ENCODE peak calls at places on chromosomes 12 and 14, in four cellular contexts. N is Peyer's patch, C is DND-41, S is cardiac muscle cell. J is an unnamed sample.

GRCh38 chr12:95642583-95642982 is 91.3 kb upstream of the USP44 start:
- DNase-seq in N (no peak), C (peak; percentile 46), S (no peak), J (no peak)

GRCh38 chr12:46360908-46361666 is 11.5 kb downstream of the SLC38A2 start:
- DNase-seq in N (no peak), C (no peak), S (peak; percentile 43), J (no peak)

GRCh38 chr14:79586401-79586800 is 624.9 kb downstream of the DIO2 start:
- DNase-seq in N (no peak), C (no peak), S (no peak), J (no peak)

GRCh38 chr12:115984607-115985006 is 292.9 kb downstream of the MED13L start:
- DNase-seq in N (no peak), C (no peak), S (no peak), J (no peak)

GRCh38 chr14:22099942-22100763 is 426.5 kb upstream of the OR4E1 start:
- DNase-seq in N (peak; percentile 72), C (peak; percentile 70), S (peak; percentile 75), J (peak; percentile 52)

GRCh38 chr14:103128631-103129300 is 5.5 kb downstream of the TNFAIP2 start:
- DNase-seq in N (no peak), C (no peak), S (no peak), J (no peak)

GRCh38 chr14:57209561-57209960 is 59.1 kb downstream of the EXOC5 start:
- DNase-seq in N (no peak), C (no peak), S (peak; percentile 22), J (no peak)

GRCh38 chr12:26749781-26750180 is 83.2 kb downstream of the ITPR2 start:
- DNase-seq in N (no peak), C (no peak), S (no peak), J (no peak)

GRCh38 chr12:13941258-13942249 is 39.8 kb downstream of the GRIN2B start:
- DNase-seq in N (peak; percentile 84), C (peak; percentile 10), S (peak; percentile 48), J (peak; percentile 84)

GRCh38 chr14:102076793-102077759 is 9.8 kb downstream of the HSP90AA1 start:
- DNase-seq in N (no peak), C (peak; percentile 18), S (no peak), J (no peak)

GRCh38 chr12:45355750-45356149 is 139.9 kb downstream of the ANO6 start:
- DNase-seq in N (no peak), C (no peak), S (no peak), J (no peak)

GRCh38 chr14:70139384-70139783 is 49.4 kb downstream of the SLC8A3 start:
- DNase-seq in N (no peak), C (no peak), S (no peak), J (no peak)

GRCh38 chr14:102539544-102540309 is 30.2 kb upstream of the ANKRD9 start:
- DNase-seq in N (no peak), C (no peak), S (peak; percentile 98), J (no peak)

GRCh38 chr12:3145546-3146310 is 68.5 kb downstream of the TSPAN9 start:
- DNase-seq in N (no peak), C (no peak), S (no peak), J (no peak)

GRCh38 chr14:87152701-87153100 is 840.3 kb downstream of the GALC start:
- DNase-seq in N (no peak), C (no peak), S (no peak), J (no peak)

GRCh38 chr14:58082491-58083098 is 69.4 kb downstream of the ARMH4 start:
- DNase-seq in N (no peak), C (no peak), S (peak; percentile 84), J (no peak)

GRCh38 chr12:132398386-132398991 is 69.1 kb upstream of the GALNT9 start:
- DNase-seq in N (peak; percentile 37), C (no peak), S (no peak), J (no peak)

GRCh38 chr14:104686624-104687517 is 2.5 kb upstream of the INF2 start:
- DNase-seq in N (peak; percentile 71), C (peak; percentile 58), S (no peak), J (peak; percentile 70)

GRCh38 chr14:53306926-53307325 is 153.8 kb upstream of the DDHD1 start:
- DNase-seq in N (no peak), C (no peak), S (peak; percentile 44), J (no peak)

GRCh38 chr12:47837190-47838171 is 17.8 kb upstream of the HDAC7 start:
- DNase-seq in N (peak; percentile 86), C (peak; percentile 56), S (peak; percentile 78), J (peak; percentile 73)

GRCh38 chr12:106114084-106115068 is 24.4 kb downstream of the NUAK1 start:
- DNase-seq in N (no peak), C (no peak), S (no peak), J (no peak)

GRCh38 chr12:56836800-56837663 is 73.9 kb downstream of the HSD17B6 start:
- DNase-seq in N (no peak), C (peak; percentile 23), S (peak; percentile 76), J (no peak)

GRCh38 chr12:69875416-69875815 is 50.4 kb downstream of the MYRFL start:
- DNase-seq in N (no peak), C (no peak), S (no peak), J (no peak)

GRCh38 chr14:24197066-24197465 is 1.8 kb upstream of the TM9SF1 start:
- DNase-seq in N (no peak), C (no peak), S (no peak), J (no peak)

GRCh38 chr12:14948672-14949071 is 10.3 kb upstream of the ERP27 start:
- DNase-seq in N (peak; percentile 70), C (peak; percentile 84), S (peak; percentile 96), J (peak; percentile 45)

GRCh38 chr12:90953956-90954421 is 987 bp downstream of the CCER1 start:
- DNase-seq in N (no peak), C (no peak), S (peak; percentile 27), J (no peak)

DNA sequence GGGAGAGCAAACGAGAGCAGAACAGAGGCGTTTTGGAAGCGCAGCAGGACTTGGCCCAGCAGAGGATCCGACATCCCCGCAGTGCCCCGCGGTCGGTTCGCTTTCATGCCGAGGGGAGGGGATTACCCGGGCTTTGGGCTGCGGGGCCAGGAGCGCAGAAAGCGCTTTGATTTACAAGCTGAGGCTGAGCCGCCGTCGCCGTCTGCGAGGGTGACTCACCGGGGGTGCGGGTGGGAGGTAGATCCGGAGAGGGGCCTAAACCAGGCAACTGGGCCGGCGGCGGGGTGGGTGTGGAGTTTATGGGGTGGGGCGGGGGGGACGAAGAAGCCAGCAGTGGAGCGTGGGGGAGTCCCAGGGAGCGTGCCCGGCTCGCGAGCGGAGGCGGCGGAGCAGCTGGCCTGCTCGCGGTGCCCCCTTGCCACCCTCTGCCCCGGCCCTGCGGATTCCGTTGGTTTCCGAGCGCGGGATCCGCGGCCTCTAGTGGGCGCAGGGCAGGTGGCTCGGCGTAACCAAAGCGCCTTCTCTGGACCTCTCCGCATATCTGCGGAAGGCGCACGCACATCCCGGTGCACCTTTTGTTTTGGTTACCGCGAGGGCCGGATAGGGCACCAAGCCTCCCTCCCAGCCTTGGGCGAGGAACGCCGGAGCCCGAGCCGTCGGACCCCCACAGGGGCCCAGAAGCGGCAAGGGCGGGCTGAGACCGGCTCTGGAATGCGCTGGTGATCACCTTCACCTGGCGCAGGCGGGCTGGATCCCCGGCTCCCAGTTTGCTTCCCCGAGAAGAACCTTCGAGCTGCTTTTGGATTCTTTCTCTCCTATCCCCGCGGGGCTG is 2.6 kb downstream of the SIX4 start:
- DNase-seq in N (peak; percentile 53), C (no peak), S (peak; percentile 44), J (peak; percentile 24)
- H3K27me3 ChIP-seq in N (peaks cover 29% of the 10 kb centered on the region), C (peaks cover 55% of the 10 kb centered on the region), S (no peaks in the 10 kb centered on the region), J (peaks cover 54% of the 10 kb centered on the region)

GRCh38 chr12:53981652-53982565 is 3.0 kb upstream of the HOXC10 start:
- DNase-seq in N (no peak), C (no peak), S (no peak), J (no peak)

GRCh38 chr12:53984901-53985357 is at the start of gene HOXC10:
- DNase-seq in N (peak; percentile 93), C (peak; percentile 59), S (peak; percentile 80), J (peak; percentile 65)

GRCh38 chr12:53985358-53985899 is 483 bp downstream of the HOXC10 start:
- DNase-seq in N (no peak), C (no peak), S (no peak), J (no peak)

GRCh38 chr12:53982616-53983579 is 2.0 kb upstream of the HOXC10 start:
- DNase-seq in N (no peak), C (no peak), S (no peak), J (no peak)

DNA sequence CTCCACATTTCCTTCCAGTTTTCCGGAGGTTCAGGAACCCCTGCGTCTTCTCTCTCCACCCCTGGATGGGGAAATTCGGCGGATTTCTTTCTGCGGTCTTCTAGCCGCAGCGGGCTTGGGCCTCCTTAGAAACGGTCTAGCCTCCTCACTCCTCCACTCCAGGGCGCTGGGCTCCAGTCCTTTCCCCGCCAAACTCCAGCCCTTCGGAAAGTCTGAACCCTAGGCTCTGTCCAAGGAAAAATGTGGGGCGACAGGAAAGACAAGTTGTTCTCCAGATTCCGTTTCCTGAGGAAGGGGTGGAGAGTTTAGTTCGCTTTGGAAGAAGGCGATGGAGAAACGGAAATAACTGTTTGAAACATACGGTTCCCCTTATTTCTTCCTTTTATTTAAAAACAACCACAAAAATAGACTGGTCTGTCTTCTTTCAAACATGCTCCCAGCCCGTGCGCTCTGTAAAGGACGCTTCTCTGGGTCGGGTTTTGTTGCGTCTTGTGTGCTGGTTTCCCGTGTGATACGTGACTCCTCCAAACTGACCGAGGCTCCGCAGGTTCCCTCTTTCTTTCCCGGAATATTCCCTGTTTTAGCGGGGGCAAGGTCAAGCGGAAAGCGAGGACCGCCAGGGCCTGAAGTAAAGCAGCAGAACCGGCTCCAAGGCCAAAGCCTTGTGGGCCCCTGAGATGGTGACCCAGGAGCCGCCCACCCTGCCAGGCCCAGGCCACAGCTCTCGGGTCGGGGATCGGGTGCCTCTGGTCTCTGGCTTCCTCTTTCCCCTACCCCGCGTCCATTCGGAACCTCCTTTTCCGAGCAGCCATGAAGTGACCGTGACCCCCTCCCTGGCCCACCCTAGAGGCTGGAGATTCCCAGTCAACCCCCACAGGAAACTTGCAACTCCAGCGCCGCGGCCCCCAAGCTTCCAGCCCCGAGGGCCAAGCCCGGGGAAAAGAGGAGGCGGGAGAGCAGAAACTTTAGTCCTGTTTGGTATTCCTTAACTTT is 1.1 kb upstream of the HOXC10 start:
- DNase-seq in N (no peak), C (no peak), S (no peak), J (no peak)
- H3K27me3 ChIP-seq in N (peaks cover 50% of the 10 kb centered on the region), C (peaks cover 79% of the 10 kb centered on the region), S (peaks cover 100% of the 10 kb centered on the region), J (peaks cover 91% of the 10 kb centered on the region)

GRCh38 chr12:109738878-109739665 is 25.4 kb downstream of the FAM222A start:
- DNase-seq in N (peak; percentile 34), C (no peak), S (no peak), J (no peak)

GRCh38 chr12:109737111-109737510 is 23.5 kb downstream of the FAM222A start:
- DNase-seq in N (peak; percentile 22), C (no peak), S (no peak), J (no peak)

GRCh38 chr12:109736552-109737108 is 23.0 kb downstream of the FAM222A start:
- DNase-seq in N (peak; percentile 62), C (peak; percentile 42), S (peak; percentile 72), J (no peak)

GRCh38 chr12:109737631-109738030 is 24.0 kb downstream of the FAM222A start:
- DNase-seq in N (peak; percentile 43), C (no peak), S (no peak), J (no peak)

GRCh38 chr12:109738209-109738608 is 24.6 kb downstream of the FAM222A start:
- DNase-seq in N (peak; percentile 24), C (no peak), S (no peak), J (no peak)
- H3K27me3 ChIP-seq in N (no peaks in the 10 kb centered on the region), C (no peaks in the 10 kb centered on the region), S (no peaks in the 10 kb centered on the region), J (no peaks in the 10 kb centered on the region)

DNA sequence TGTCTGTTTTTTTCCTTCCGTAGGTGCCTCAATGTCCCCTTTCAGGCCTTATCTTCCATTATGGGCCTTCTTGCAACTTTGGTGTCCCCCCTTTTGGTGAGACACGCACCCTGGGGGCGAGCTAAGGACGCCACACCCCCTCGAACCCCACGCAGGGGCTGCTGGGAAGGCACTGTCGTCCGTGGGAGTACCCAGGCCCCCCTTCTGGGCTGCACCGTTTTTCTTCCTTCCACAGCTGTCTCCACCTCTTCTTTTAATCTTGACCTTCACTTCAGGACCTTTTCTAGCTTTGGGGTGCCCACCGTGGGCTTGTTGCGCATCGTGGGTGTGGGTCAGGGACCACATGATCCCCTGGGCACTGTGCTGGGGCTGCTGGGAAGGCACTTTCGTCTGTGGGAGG is 271.8 kb downstream of the ALG10 start:
- DNase-seq in N (no peak), C (no peak), S (no peak), J (no peak)
- H3K27me3 ChIP-seq in N (no peaks in the 10 kb centered on the region), C (no peaks in the 10 kb centered on the region), S (no peaks in the 10 kb centered on the region), J (no peaks in the 10 kb centered on the region)

J was measured in colonic mucosa.